ENCODE peak calls at places on chromosomes 2 and 18, in nine cellular contexts. L, Q, E, W, K, V, T, B and G are unnamed samples.

GRCh38 chr2:23235292-23235691 is 149.7 kb upstream of the KLHL29 start:
- DNase-seq in L (no peak), Q (no peak), E (no peak), W (no peak), K (no peak), V (no peak), T (no peak), B (no peak), G (no peak)

GRCh38 chr2:222651721-222652420 is 4.0 kb downstream of the FARSB start:
- DNase-seq in L (no peak), Q (no peak), E (no peak), W (no peak), K (no peak), V (no peak), T (no peak), B (no peak), G (no peak)

GRCh38 chr2:100281521-100282438 is 40.5 kb downstream of the LONRF2 start:
- DNase-seq in L (peak; percentile 68), Q (no peak), E (no peak), W (no peak), K (no peak), V (no peak), T (no peak), B (no peak), G (no peak)

GRCh38 chr2:63601061-63601460 is 12.3 kb downstream of the MDH1 start:
- DNase-seq in L (no peak), Q (no peak), E (no peak), W (no peak), K (no peak), V (no peak), T (no peak), B (no peak), G (no peak)

GRCh38 chr2:221197223-221197622 is 374.9 kb downstream of the EPHA4 start:
- DNase-seq in L (no peak), Q (no peak), E (no peak), W (no peak), K (no peak), V (no peak), T (no peak), B (no peak), G (no peak)

GRCh38 chr18:22428672-22429071 is 11.0 kb upstream of the CTAGE1 start:
- DNase-seq in L (no peak), Q (no peak), E (no peak), W (peak; percentile 24), K (no peak), V (no peak), T (no peak), B (no peak), G (no peak)

GRCh38 chr2:74221091-74221490 is 22.7 kb downstream of the MTHFD2 start:
- DNase-seq in L (no peak), Q (no peak), E (no peak), W (no peak), K (no peak), V (no peak), T (no peak), B (no peak), G (no peak)

GRCh38 chr2:36568533-36569246 is 29.3 kb downstream of the FEZ2 start:
- DNase-seq in L (no peak), Q (no peak), E (no peak), W (no peak), K (no peak), V (no peak), T (no peak), B (no peak), G (no peak)

GRCh38 chr2:117470311-117471095 is 344.0 kb upstream of the DDX18 start:
- DNase-seq in L (peak; percentile 42), Q (no peak), E (peak; percentile 6), W (peak; percentile 61), K (peak; percentile 69), V (no peak), T (peak; percentile 64), B (peak; percentile 68), G (no peak)

GRCh38 chr2:169237286-169237685 is 125.0 kb downstream of the LRP2 start:
- DNase-seq in L (no peak), Q (no peak), E (no peak), W (no peak), K (no peak), V (no peak), T (peak; percentile 25), B (no peak), G (no peak)

GRCh38 chr2:95357717-95358280 is 44.7 kb upstream of the FAHD2A start:
- DNase-seq in L (no peak), Q (no peak), E (no peak), W (no peak), K (no peak), V (no peak), T (no peak), B (no peak), G (no peak)

GRCh38 chr2:128307595-128307994 is 11.1 kb downstream of the HS6ST1 start:
- DNase-seq in L (peak; percentile 31), Q (no peak), E (no peak), W (no peak), K (no peak), V (peak; percentile 12), T (no peak), B (no peak), G (no peak)

GRCh38 chr2:170143045-170143717 is 34.8 kb upstream of the MYO3B start:
- DNase-seq in L (no peak), Q (no peak), E (no peak), W (no peak), K (no peak), V (no peak), T (no peak), B (no peak), G (no peak)

GRCh38 chr2:170421175-170421687 is 243.3 kb downstream of the MYO3B start:
- DNase-seq in L (peak; percentile 37), Q (no peak), E (no peak), W (no peak), K (no peak), V (no peak), T (no peak), B (no peak), G (no peak)

GRCh38 chr18:75071484-75071785 is 137.5 kb downstream of the PTGR3 start:
- DNase-seq in L (no peak), Q (no peak), E (no peak), W (no peak), K (no peak), V (no peak), T (no peak), B (no peak), G (no peak)

GRCh38 chr2:237876056-237876439 is 16.6 kb downstream of the RAMP1 start:
- DNase-seq in L (no peak), Q (no peak), E (no peak), W (peak; percentile 3), K (no peak), V (peak; percentile 49), T (no peak), B (no peak), G (no peak)

GRCh38 chr2:40373093-40373492 is 78.8 kb downstream of the SLC8A1 start:
- DNase-seq in L (no peak), Q (no peak), E (no peak), W (no peak), K (no peak), V (no peak), T (no peak), B (no peak), G (no peak)
- H3K27ac ChIP-seq in L (no peak overlapping the region), Q (no peak overlapping the region), E (no peak overlapping the region), W (peak overlapping the region; percentile 45), K (no peak overlapping the region), V (no peak overlapping the region), T (no peak overlapping the region), B (peak overlapping the region; percentile 60), G (peak overlapping the region; percentile 44)

DNA sequence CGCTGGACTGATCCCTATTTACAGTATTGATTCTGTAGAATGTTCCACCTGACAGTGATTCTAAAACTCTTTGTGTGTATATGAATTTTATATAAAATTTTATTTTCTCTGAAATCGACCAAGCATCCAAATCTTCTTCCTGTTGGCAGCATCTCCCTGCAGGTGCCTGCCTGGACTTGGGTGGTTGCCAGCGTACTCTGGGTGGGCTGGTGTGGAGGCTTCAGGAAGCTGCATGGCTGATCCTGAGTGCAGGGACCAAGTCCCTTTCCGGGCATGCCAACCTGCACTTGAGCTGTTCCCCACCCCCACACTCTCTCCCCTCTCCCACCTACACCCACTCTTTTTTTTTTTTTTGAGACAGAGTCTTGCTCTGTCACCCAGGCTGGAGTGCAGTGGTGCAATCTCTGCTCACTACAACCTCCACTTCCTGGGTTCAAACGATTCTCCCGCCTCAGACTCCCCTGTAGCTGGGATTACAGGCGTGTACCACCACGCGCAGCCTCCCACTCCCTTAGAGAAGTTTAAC is 53.2 kb upstream of the ALKAL2 start:
- DNase-seq in L (no peak), Q (no peak), E (no peak), W (no peak), K (no peak), V (no peak), T (no peak), B (no peak), G (no peak)
- H3K9me3 ChIP-seq in L (no peaks in the 10 kb centered on the region), Q (no peaks in the 10 kb centered on the region), E (peaks cover 2% of the 10 kb centered on the region), W (no peaks in the 10 kb centered on the region), K (peaks cover 18% of the 10 kb centered on the region), V (peaks cover 2% of the 10 kb centered on the region), T (no peaks in the 10 kb centered on the region), B (no peaks in the 10 kb centered on the region), G (peaks cover 20% of the 10 kb centered on the region)

GRCh38 chr2:202049840-202050239 is 16.2 kb downstream of the FZD7 start:
- DNase-seq in L (no peak), Q (no peak), E (no peak), W (no peak), K (no peak), V (no peak), T (no peak), B (no peak), G (no peak)

GRCh38 chr2:202049092-202049728 is 15.6 kb downstream of the FZD7 start:
- DNase-seq in L (no peak), Q (no peak), E (no peak), W (no peak), K (no peak), V (no peak), T (no peak), B (no peak), G (no peak)

GRCh38 chr2:202052235-202052634 is 18.6 kb downstream of the FZD7 start:
- DNase-seq in L (no peak), Q (no peak), E (no peak), W (no peak), K (no peak), V (no peak), T (no peak), B (no peak), G (no peak)

GRCh38 chr2:202051499-202052161 is 18.0 kb downstream of the FZD7 start:
- DNase-seq in L (no peak), Q (no peak), E (no peak), W (peak; percentile 31), K (no peak), V (peak; percentile 49), T (no peak), B (no peak), G (no peak)

GRCh38 chr2:202050652-202051051 is 17.0 kb downstream of the FZD7 start:
- DNase-seq in L (no peak), Q (no peak), E (no peak), W (no peak), K (no peak), V (no peak), T (no peak), B (no peak), G (no peak)
- H3K4me3 ChIP-seq in L (no peak overlapping the region), Q (no peak overlapping the region), E (no peak overlapping the region), W (no peak overlapping the region), K (no peak overlapping the region), V (no peak overlapping the region), T (no peak overlapping the region), B (no peak overlapping the region), G (no peak overlapping the region)

DNA sequence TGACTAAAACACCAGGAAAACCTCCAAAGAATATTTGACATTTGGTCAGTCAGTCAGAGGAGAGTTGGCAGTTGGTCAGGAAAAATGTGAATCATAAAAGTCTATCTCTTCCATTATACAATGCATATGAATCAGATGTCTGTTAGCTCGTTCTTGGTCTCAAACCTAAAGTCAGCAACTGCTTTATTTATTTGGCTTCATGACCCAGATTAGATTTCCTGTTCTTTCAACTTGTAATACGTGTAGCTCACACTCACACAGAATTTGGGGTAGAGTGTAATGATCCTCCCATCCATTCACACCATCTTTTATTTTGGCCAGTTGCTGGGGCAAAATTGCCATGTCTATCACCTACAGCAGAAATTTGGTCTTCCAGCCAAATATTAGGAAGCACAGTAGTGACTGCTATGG is 81.9 kb upstream of the COL5A2 start:
- DNase-seq in L (no peak), Q (no peak), E (no peak), W (no peak), K (no peak), V (no peak), T (no peak), B (no peak), G (no peak)
- H3K27ac ChIP-seq in L (no peak overlapping the region), Q (no peak overlapping the region), E (no peak overlapping the region), W (no peak overlapping the region), K (no peak overlapping the region), V (no peak overlapping the region), T (no peak overlapping the region), B (no peak overlapping the region), G (no peak overlapping the region)